ENCODE peak calls at places on chromosome 1, in ten cellular contexts. One of them, this sample, is unnamed.

GRCh38 chr1:28564310-28564709 is 11.4 kb downstream of the TRNAU1AP start:
- DNase-seq in heart right ventricle: no peak
- DNase-seq in choroid plexus epithelial cell: no peak
- DNase-seq in fibroblast of the aortic adventitia: no peak
- DNase-seq in Peyer's patch: no peak
- DNase-seq in left ventricle myocardium inferior: no peak
- DNase-seq in brain microvascular endothelial cell: no peak
- DNase-seq in psoas muscle: no peak
- DNase-seq in CD8-positive, alpha-beta T cell: no peak
- DNase-seq in mammary epithelial cell: no peak
- DNase-seq in this sample: no peak

GRCh38 chr1:212260557-212261342 is 24.5 kb upstream of the PPP2R5A start:
- DNase-seq in left ventricle myocardium inferior: no peak
- DNase-seq in brain microvascular endothelial cell: no peak
- DNase-seq in heart right ventricle: no peak
- DNase-seq in fibroblast of the aortic adventitia: no peak
- DNase-seq in CD8-positive, alpha-beta T cell: no peak
- DNase-seq in Peyer's patch: no peak
- DNase-seq in mammary epithelial cell: peak
- DNase-seq in psoas muscle: no peak
- DNase-seq in choroid plexus epithelial cell: peak
- DNase-seq in this sample: no peak

GRCh38 chr1:227449051-227449450 is 114.3 kb upstream of the ZNF678 start:
- DNase-seq in choroid plexus epithelial cell: no peak
- DNase-seq in left ventricle myocardium inferior: no peak
- DNase-seq in fibroblast of the aortic adventitia: no peak
- DNase-seq in heart right ventricle: no peak
- DNase-seq in Peyer's patch: peak
- DNase-seq in mammary epithelial cell: no peak
- DNase-seq in psoas muscle: no peak
- DNase-seq in brain microvascular endothelial cell: no peak
- DNase-seq in CD8-positive, alpha-beta T cell: peak
- DNase-seq in this sample: no peak

GRCh38 chr1:207309775-207310273 is 11.7 kb upstream of the CD55 start:
- DNase-seq in left ventricle myocardium inferior: no peak
- DNase-seq in heart right ventricle: no peak
- DNase-seq in psoas muscle: peak
- DNase-seq in fibroblast of the aortic adventitia: peak
- DNase-seq in choroid plexus epithelial cell: peak
- DNase-seq in mammary epithelial cell: peak
- DNase-seq in CD8-positive, alpha-beta T cell: no peak
- DNase-seq in Peyer's patch: peak
- DNase-seq in brain microvascular endothelial cell: peak
- DNase-seq in this sample: no peak

GRCh38 chr1:208324005-208324404 is 79.8 kb upstream of the PLXNA2 start:
- DNase-seq in brain microvascular endothelial cell: no peak
- DNase-seq in psoas muscle: no peak
- DNase-seq in Peyer's patch: no peak
- DNase-seq in mammary epithelial cell: no peak
- DNase-seq in left ventricle myocardium inferior: no peak
- DNase-seq in heart right ventricle: no peak
- DNase-seq in CD8-positive, alpha-beta T cell: no peak
- DNase-seq in choroid plexus epithelial cell: no peak
- DNase-seq in fibroblast of the aortic adventitia: no peak
- DNase-seq in this sample: no peak

GRCh38 chr1:20123696-20124450 is 4.5 kb upstream of the PLA2G2D start:
- DNase-seq in left ventricle myocardium inferior: no peak
- DNase-seq in Peyer's patch: no peak
- DNase-seq in heart right ventricle: no peak
- DNase-seq in psoas muscle: no peak
- DNase-seq in CD8-positive, alpha-beta T cell: no peak
- DNase-seq in choroid plexus epithelial cell: peak
- DNase-seq in brain microvascular endothelial cell: no peak
- DNase-seq in mammary epithelial cell: peak
- DNase-seq in fibroblast of the aortic adventitia: peak
- DNase-seq in this sample: no peak

GRCh38 chr1:101183388-101183699 is 53.5 kb upstream of the S1PR1 start:
- DNase-seq in brain microvascular endothelial cell: peak
- DNase-seq in left ventricle myocardium inferior: no peak
- DNase-seq in choroid plexus epithelial cell: peak
- DNase-seq in mammary epithelial cell: peak
- DNase-seq in heart right ventricle: no peak
- DNase-seq in fibroblast of the aortic adventitia: peak
- DNase-seq in CD8-positive, alpha-beta T cell: no peak
- DNase-seq in Peyer's patch: no peak
- DNase-seq in psoas muscle: no peak
- DNase-seq in this sample: no peak

GRCh38 chr1:204640578-204640977 is 45.0 kb downstream of the LRRN2 start:
- DNase-seq in choroid plexus epithelial cell: no peak
- DNase-seq in Peyer's patch: no peak
- DNase-seq in fibroblast of the aortic adventitia: no peak
- DNase-seq in mammary epithelial cell: no peak
- DNase-seq in left ventricle myocardium inferior: no peak
- DNase-seq in CD8-positive, alpha-beta T cell: no peak
- DNase-seq in psoas muscle: no peak
- DNase-seq in heart right ventricle: no peak
- DNase-seq in brain microvascular endothelial cell: no peak
- DNase-seq in this sample: no peak

GRCh38 chr1:162627662-162628296 is 4.5 kb upstream of the DDR2 start:
- DNase-seq in fibroblast of the aortic adventitia: peak
- DNase-seq in choroid plexus epithelial cell: peak
- DNase-seq in mammary epithelial cell: no peak
- DNase-seq in Peyer's patch: no peak
- DNase-seq in left ventricle myocardium inferior: no peak
- DNase-seq in heart right ventricle: no peak
- DNase-seq in CD8-positive, alpha-beta T cell: no peak
- DNase-seq in psoas muscle: no peak
- DNase-seq in brain microvascular endothelial cell: peak
- DNase-seq in this sample: no peak

GRCh38 chr1:244210884-244211558 is 159.9 kb downstream of the ZBTB18 start:
- DNase-seq in fibroblast of the aortic adventitia: no peak
- DNase-seq in mammary epithelial cell: no peak
- DNase-seq in choroid plexus epithelial cell: no peak
- DNase-seq in Peyer's patch: no peak
- DNase-seq in CD8-positive, alpha-beta T cell: no peak
- DNase-seq in heart right ventricle: no peak
- DNase-seq in brain microvascular endothelial cell: no peak
- DNase-seq in psoas muscle: no peak
- DNase-seq in left ventricle myocardium inferior: no peak
- DNase-seq in this sample: no peak

GRCh38 chr1:203325418-203326091 is 20.2 kb downstream of the BTG2 start:
- DNase-seq in psoas muscle: peak
- DNase-seq in left ventricle myocardium inferior: peak
- DNase-seq in choroid plexus epithelial cell: no peak
- DNase-seq in mammary epithelial cell: no peak
- DNase-seq in brain microvascular endothelial cell: no peak
- DNase-seq in heart right ventricle: peak
- DNase-seq in CD8-positive, alpha-beta T cell: peak
- DNase-seq in fibroblast of the aortic adventitia: no peak
- DNase-seq in Peyer's patch: peak
- DNase-seq in this sample: peak

DNA sequence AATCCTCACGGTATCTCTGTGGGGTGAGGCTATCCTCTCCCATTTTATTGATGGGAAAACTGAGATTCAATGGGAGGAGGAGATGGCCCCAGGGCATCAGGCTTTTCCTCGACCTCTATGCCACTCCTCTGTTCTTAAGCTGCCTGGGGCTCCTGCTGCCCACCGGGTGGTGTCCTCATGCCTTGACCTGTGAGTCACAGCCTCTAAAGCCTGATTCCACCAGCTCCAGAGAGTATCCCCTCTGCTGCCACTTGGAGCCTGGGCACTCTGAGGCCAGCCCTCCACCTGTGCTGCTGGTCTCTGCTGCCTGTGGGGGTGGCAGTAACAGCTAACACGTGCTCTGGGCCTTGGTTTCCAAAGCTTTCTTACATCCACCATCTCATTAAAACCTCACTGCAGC is 241.2 kb downstream of the TRABD2B start:
- DNase-seq in Peyer's patch: no peak
- DNase-seq in heart right ventricle: no peak
- DNase-seq in brain microvascular endothelial cell: no peak
- DNase-seq in CD8-positive, alpha-beta T cell: no peak
- DNase-seq in mammary epithelial cell: no peak
- DNase-seq in psoas muscle: no peak
- DNase-seq in left ventricle myocardium inferior: no peak
- DNase-seq in fibroblast of the aortic adventitia: no peak
- DNase-seq in choroid plexus epithelial cell: peak
- DNase-seq in this sample: no peak
- TF ChIP-seq CTCF in Peyer's patch: no peak
- TF ChIP-seq CTCF in heart right ventricle: no peak
- TF ChIP-seq CTCF in brain microvascular endothelial cell: no peak
- TF ChIP-seq CTCF in CD8-positive, alpha-beta T cell: no peak
- TF ChIP-seq CTCF in mammary epithelial cell: no peak
- TF ChIP-seq CTCF in psoas muscle: no peak
- TF ChIP-seq CTCF in left ventricle myocardium inferior: no peak
- TF ChIP-seq CTCF in fibroblast of the aortic adventitia: no peak
- TF ChIP-seq CTCF in choroid plexus epithelial cell: no peak
- TF ChIP-seq CTCF in this sample: no peak

GRCh38 chr1:201790261-201790660 is 38.7 kb upstream of the IPO9 start:
- DNase-seq in left ventricle myocardium inferior: no peak
- DNase-seq in choroid plexus epithelial cell: peak
- DNase-seq in Peyer's patch: no peak
- DNase-seq in brain microvascular endothelial cell: peak
- DNase-seq in fibroblast of the aortic adventitia: peak
- DNase-seq in CD8-positive, alpha-beta T cell: no peak
- DNase-seq in psoas muscle: no peak
- DNase-seq in mammary epithelial cell: peak
- DNase-seq in heart right ventricle: no peak
- DNase-seq in this sample: no peak

GRCh38 chr1:201789245-201789644 is 39.7 kb upstream of the IPO9 start:
- DNase-seq in CD8-positive, alpha-beta T cell: no peak
- DNase-seq in mammary epithelial cell: no peak
- DNase-seq in psoas muscle: no peak
- DNase-seq in left ventricle myocardium inferior: no peak
- DNase-seq in brain microvascular endothelial cell: no peak
- DNase-seq in choroid plexus epithelial cell: no peak
- DNase-seq in heart right ventricle: no peak
- DNase-seq in fibroblast of the aortic adventitia: no peak
- DNase-seq in Peyer's patch: no peak
- DNase-seq in this sample: no peak

GRCh38 chr1:201791775-201792166 is 37.2 kb upstream of the IPO9 start:
- DNase-seq in heart right ventricle: peak
- DNase-seq in choroid plexus epithelial cell: peak
- DNase-seq in psoas muscle: no peak
- DNase-seq in brain microvascular endothelial cell: peak
- DNase-seq in left ventricle myocardium inferior: peak
- DNase-seq in CD8-positive, alpha-beta T cell: no peak
- DNase-seq in mammary epithelial cell: peak
- DNase-seq in Peyer's patch: no peak
- DNase-seq in fibroblast of the aortic adventitia: peak
- DNase-seq in this sample: no peak

GRCh38 chr1:201792534-201793305 is 36.2 kb upstream of the IPO9 start:
- DNase-seq in brain microvascular endothelial cell: peak
- DNase-seq in choroid plexus epithelial cell: peak
- DNase-seq in heart right ventricle: peak
- DNase-seq in fibroblast of the aortic adventitia: peak
- DNase-seq in CD8-positive, alpha-beta T cell: peak
- DNase-seq in mammary epithelial cell: peak
- DNase-seq in left ventricle myocardium inferior: peak
- DNase-seq in Peyer's patch: peak
- DNase-seq in psoas muscle: peak
- DNase-seq in this sample: peak

DNA sequence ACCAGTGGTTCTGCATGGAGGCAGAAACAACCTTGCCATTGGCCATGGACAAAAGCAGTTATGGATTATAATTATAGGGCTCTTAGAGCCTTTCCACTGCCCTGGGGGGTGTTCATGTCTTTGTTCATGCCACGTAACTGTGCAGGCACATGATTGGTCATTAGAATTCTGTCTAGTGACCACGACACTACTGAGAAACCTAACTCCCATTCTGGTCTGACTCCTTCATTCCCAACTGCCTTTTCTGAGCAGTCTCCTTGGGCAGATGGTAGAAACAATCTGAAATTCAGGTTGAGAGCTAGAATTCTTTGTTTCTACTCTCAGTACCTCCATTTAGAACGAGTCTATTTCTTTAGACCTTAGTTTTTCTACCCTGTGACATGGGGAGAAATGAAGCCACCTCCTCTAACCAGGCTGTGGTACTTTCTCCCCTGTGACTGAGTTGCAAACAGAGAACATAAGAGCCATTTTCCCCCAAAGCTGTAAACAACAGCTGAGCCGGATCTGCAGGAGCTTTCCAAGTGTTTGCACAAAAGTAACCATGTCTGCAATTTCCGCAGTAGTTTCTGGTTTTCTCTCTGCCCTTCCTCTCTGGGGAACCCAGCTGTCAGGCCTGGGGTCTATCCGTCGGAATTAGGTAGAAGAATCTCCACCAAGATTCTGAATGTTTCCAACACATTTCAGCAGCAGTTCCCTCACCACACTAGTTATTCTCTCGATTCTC is 37.7 kb upstream of the IPO9 start:
- DNase-seq in heart right ventricle: peak
- DNase-seq in fibroblast of the aortic adventitia: peak
- DNase-seq in Peyer's patch: no peak
- DNase-seq in left ventricle myocardium inferior: no peak
- DNase-seq in psoas muscle: no peak
- DNase-seq in mammary epithelial cell: no peak
- DNase-seq in choroid plexus epithelial cell: peak
- DNase-seq in CD8-positive, alpha-beta T cell: no peak
- DNase-seq in brain microvascular endothelial cell: no peak
- DNase-seq in this sample: no peak
- H3K4me3 ChIP-seq in heart right ventricle: no peak
- H3K4me3 ChIP-seq in fibroblast of the aortic adventitia: no peak
- H3K4me3 ChIP-seq in Peyer's patch: no peak
- H3K4me3 ChIP-seq in left ventricle myocardium inferior: no peak
- H3K4me3 ChIP-seq in psoas muscle: no peak
- H3K4me3 ChIP-seq in mammary epithelial cell: no peak
- H3K4me3 ChIP-seq in choroid plexus epithelial cell: no peak
- H3K4me3 ChIP-seq in CD8-positive, alpha-beta T cell: no peak
- H3K4me3 ChIP-seq in brain microvascular endothelial cell: no peak
- H3K4me3 ChIP-seq in this sample: no peak

GRCh38 chr1:171405391-171405714 is 80.0 kb upstream of the PRRC2C start:
- DNase-seq in heart right ventricle: no peak
- DNase-seq in choroid plexus epithelial cell: no peak
- DNase-seq in fibroblast of the aortic adventitia: no peak
- DNase-seq in psoas muscle: no peak
- DNase-seq in mammary epithelial cell: no peak
- DNase-seq in left ventricle myocardium inferior: no peak
- DNase-seq in brain microvascular endothelial cell: no peak
- DNase-seq in CD8-positive, alpha-beta T cell: no peak
- DNase-seq in Peyer's patch: no peak
- DNase-seq in this sample: no peak
- TF ChIP-seq CTCF in heart right ventricle: no peak
- TF ChIP-seq CTCF in choroid plexus epithelial cell: no peak
- TF ChIP-seq CTCF in fibroblast of the aortic adventitia: no peak
- TF ChIP-seq CTCF in psoas muscle: no peak
- TF ChIP-seq CTCF in mammary epithelial cell: no peak
- TF ChIP-seq CTCF in left ventricle myocardium inferior: no peak
- TF ChIP-seq CTCF in brain microvascular endothelial cell: no peak
- TF ChIP-seq CTCF in CD8-positive, alpha-beta T cell: no peak
- TF ChIP-seq CTCF in Peyer's patch: no peak
- TF ChIP-seq CTCF in this sample: no peak

DNA sequence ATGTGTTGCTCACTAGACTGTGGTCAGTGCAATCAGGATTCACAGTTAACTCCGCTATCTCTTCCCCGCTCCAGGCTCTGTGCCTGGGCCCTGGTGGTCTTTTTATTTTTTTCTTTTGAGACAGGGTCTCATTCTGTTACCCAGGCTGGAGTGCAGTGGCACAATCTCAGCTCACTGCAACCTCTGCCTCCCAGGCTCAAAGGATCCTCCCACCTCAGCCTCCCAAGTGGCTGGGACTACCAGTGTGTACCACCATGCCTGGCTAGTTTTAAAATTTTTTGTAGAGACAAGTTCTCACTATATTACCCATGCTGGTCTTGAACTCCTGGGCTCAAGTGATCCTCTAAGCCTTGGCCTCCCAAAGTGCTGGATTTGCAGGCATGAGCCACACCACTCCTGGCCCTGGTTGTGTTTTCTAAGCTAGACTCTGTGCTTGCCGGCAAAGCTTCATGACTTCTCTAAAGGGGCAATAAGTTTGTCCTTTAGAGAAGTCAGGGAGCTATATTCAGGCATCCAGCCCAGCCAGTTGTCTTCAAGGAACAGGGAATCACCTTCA is 1.4 kb downstream of the RCSD1 start:
- DNase-seq in CD8-positive, alpha-beta T cell: no peak
- DNase-seq in Peyer's patch: peak
- DNase-seq in choroid plexus epithelial cell: no peak
- DNase-seq in heart right ventricle: no peak
- DNase-seq in psoas muscle: no peak
- DNase-seq in fibroblast of the aortic adventitia: no peak
- DNase-seq in brain microvascular endothelial cell: no peak
- DNase-seq in mammary epithelial cell: no peak
- DNase-seq in left ventricle myocardium inferior: no peak
- DNase-seq in this sample: no peak
- H3K4me3 ChIP-seq in CD8-positive, alpha-beta T cell: peak
- H3K4me3 ChIP-seq in Peyer's patch: peak
- H3K4me3 ChIP-seq in choroid plexus epithelial cell: no peak
- H3K4me3 ChIP-seq in heart right ventricle: peak
- H3K4me3 ChIP-seq in psoas muscle: peak
- H3K4me3 ChIP-seq in fibroblast of the aortic adventitia: no peak
- H3K4me3 ChIP-seq in brain microvascular endothelial cell: no peak
- H3K4me3 ChIP-seq in mammary epithelial cell: no peak
- H3K4me3 ChIP-seq in left ventricle myocardium inferior: peak
- H3K4me3 ChIP-seq in this sample: no peak